ENCODE peak calls at places on chromosomes 16 and 17, in seven cellular contexts. One of them, this sample, is unnamed. For H3K4me1 and H3K9me3, the result is how much of the 10 kb centered on the place peaks cover.

GRCh38 chr17:55769625-55770000 is 18.8 kb downstream of the PCTP start:
- DNase-seq in H1: no peak
- DNase-seq in mesenchymal stem cell: peak
- DNase-seq in effector memory CD4-positive, alpha-beta T cell: no peak
- DNase-seq in IMR-90: peak
- DNase-seq in astrocyte: peak
- DNase-seq in ascending aorta: peak
- DNase-seq in this sample: no peak

GRCh38 chr17:65022751-65023421 is 33.7 kb downstream of the GNA13 start:
- DNase-seq in H1: no peak
- DNase-seq in mesenchymal stem cell: peak
- DNase-seq in effector memory CD4-positive, alpha-beta T cell: no peak
- DNase-seq in IMR-90: peak
- DNase-seq in astrocyte: peak
- DNase-seq in ascending aorta: no peak
- DNase-seq in this sample: no peak

GRCh38 chr16:4859190-4859899 is 12.1 kb downstream of the UBN1 start:
- DNase-seq in H1: no peak
- DNase-seq in mesenchymal stem cell: no peak
- DNase-seq in effector memory CD4-positive, alpha-beta T cell: no peak
- DNase-seq in IMR-90: no peak
- DNase-seq in astrocyte: peak
- DNase-seq in ascending aorta: no peak
- DNase-seq in this sample: no peak

GRCh38 chr16:68737730-68738590 is 868 bp downstream of the CDH1 start:
- DNase-seq in H1: peak
- DNase-seq in mesenchymal stem cell: no peak
- DNase-seq in effector memory CD4-positive, alpha-beta T cell: no peak
- DNase-seq in IMR-90: no peak
- DNase-seq in astrocyte: no peak
- DNase-seq in ascending aorta: no peak
- DNase-seq in this sample: no peak

GRCh38 chr17:31096106-31096436 is 1.3 kb downstream of the NF1 start:
- DNase-seq in H1: no peak
- DNase-seq in mesenchymal stem cell: no peak
- DNase-seq in effector memory CD4-positive, alpha-beta T cell: no peak
- DNase-seq in IMR-90: no peak
- DNase-seq in astrocyte: no peak
- DNase-seq in ascending aorta: no peak
- DNase-seq in this sample: no peak

GRCh38 chr16:57648590-57649442 is 19.3 kb upstream of the ADGRG3 start:
- DNase-seq in H1: peak
- DNase-seq in mesenchymal stem cell: peak
- DNase-seq in effector memory CD4-positive, alpha-beta T cell: peak
- DNase-seq in IMR-90: peak
- DNase-seq in astrocyte: no peak
- DNase-seq in ascending aorta: peak
- DNase-seq in this sample: peak

GRCh38 chr17:80080081-80080480 is 21.3 kb upstream of the GAA start:
- DNase-seq in H1: no peak
- DNase-seq in mesenchymal stem cell: no peak
- DNase-seq in effector memory CD4-positive, alpha-beta T cell: no peak
- DNase-seq in IMR-90: peak
- DNase-seq in astrocyte: peak
- DNase-seq in ascending aorta: no peak
- DNase-seq in this sample: no peak

GRCh38 chr17:77801545-77802332 is 156.8 kb upstream of the TNRC6C start:
- DNase-seq in H1: no peak
- DNase-seq in mesenchymal stem cell: no peak
- DNase-seq in effector memory CD4-positive, alpha-beta T cell: no peak
- DNase-seq in IMR-90: no peak
- DNase-seq in astrocyte: no peak
- DNase-seq in ascending aorta: no peak
- DNase-seq in this sample: peak

GRCh38 chr17:81391268-81391963 is 3.8 kb upstream of the BAHCC1 start:
- DNase-seq in H1: peak
- DNase-seq in mesenchymal stem cell: no peak
- DNase-seq in effector memory CD4-positive, alpha-beta T cell: no peak
- DNase-seq in IMR-90: no peak
- DNase-seq in astrocyte: no peak
- DNase-seq in ascending aorta: no peak
- DNase-seq in this sample: no peak

GRCh38 chr16:57092786-57093301 is 461 bp downstream of the CPNE2 start:
- DNase-seq in H1: peak
- DNase-seq in mesenchymal stem cell: peak
- DNase-seq in effector memory CD4-positive, alpha-beta T cell: peak
- DNase-seq in IMR-90: no peak
- DNase-seq in astrocyte: no peak
- DNase-seq in ascending aorta: peak
- DNase-seq in this sample: peak

DNA sequence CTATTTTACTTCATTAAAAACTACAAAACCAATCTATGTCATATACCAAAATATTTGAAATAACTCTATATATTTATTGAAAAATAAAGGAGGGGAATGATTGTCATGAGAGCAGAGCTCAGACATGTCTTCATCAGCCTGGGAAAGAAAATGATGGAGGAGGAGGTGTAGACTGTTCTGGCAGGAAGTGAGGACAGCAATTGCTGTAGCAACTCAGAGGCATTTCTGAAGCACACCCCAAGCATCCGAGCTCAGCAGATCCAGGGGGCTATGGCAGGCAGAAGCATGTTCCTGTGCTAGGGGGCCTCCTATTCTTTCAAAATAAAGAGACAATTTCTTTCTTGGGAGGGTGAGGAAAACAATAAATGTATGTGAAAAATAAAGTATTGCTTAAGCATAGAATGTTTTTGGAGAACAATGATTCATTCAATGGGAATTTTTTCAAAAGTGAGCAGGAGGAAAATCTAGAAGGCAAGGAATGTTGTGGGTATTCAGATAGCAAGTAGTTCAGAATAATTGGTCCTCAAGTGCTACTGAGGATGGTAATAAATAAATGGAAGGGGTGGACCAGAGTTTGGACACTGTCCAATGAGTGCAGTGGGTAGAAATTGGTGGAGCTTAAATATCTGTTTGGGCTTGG is 383.4 kb downstream of the CDH11 start:
- DNase-seq in H1: no peak
- DNase-seq in mesenchymal stem cell: peak
- DNase-seq in effector memory CD4-positive, alpha-beta T cell: no peak
- DNase-seq in IMR-90: peak
- DNase-seq in astrocyte: peak
- DNase-seq in ascending aorta: no peak
- DNase-seq in this sample: no peak
- H3K4me1 ChIP-seq in H1: under half
- H3K4me1 ChIP-seq in mesenchymal stem cell: under half
- H3K4me1 ChIP-seq in effector memory CD4-positive, alpha-beta T cell: under half
- H3K4me1 ChIP-seq in IMR-90: under half
- H3K4me1 ChIP-seq in astrocyte: under half
- H3K4me1 ChIP-seq in ascending aorta: under half
- H3K4me1 ChIP-seq in this sample: under half

DNA sequence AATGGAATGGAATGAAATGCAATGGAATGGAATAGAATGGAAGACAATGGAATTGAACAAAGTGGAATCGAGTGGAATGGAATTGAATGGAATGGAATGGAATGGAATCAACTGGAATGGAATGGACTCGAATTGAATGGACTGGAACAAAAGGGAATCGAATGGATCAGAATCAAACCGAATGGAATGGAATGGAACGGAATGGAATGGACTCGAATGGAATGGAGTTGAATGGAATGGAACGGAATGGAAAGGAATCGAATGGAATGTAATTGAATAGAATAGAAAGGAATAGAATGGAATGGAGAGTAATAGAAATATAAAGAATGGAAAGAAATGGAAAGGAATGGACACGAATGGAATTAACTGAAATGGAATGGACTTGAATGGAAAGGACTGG is 475.2 kb upstream of the WSB1 start:
- DNase-seq in H1: no peak
- DNase-seq in mesenchymal stem cell: peak
- DNase-seq in effector memory CD4-positive, alpha-beta T cell: no peak
- DNase-seq in IMR-90: peak
- DNase-seq in astrocyte: peak
- DNase-seq in ascending aorta: no peak
- DNase-seq in this sample: no peak
- H3K9me3 ChIP-seq in H1: under half
- H3K9me3 ChIP-seq in mesenchymal stem cell: half or more
- H3K9me3 ChIP-seq in effector memory CD4-positive, alpha-beta T cell: under half
- H3K9me3 ChIP-seq in IMR-90: under half
- H3K9me3 ChIP-seq in astrocyte: half or more
- H3K9me3 ChIP-seq in ascending aorta: under half
- H3K9me3 ChIP-seq in this sample: under half

GRCh38 chr17:57459286-57459915 is 203.1 kb downstream of the MSI2 start:
- DNase-seq in H1: no peak
- DNase-seq in mesenchymal stem cell: peak
- DNase-seq in effector memory CD4-positive, alpha-beta T cell: no peak
- DNase-seq in IMR-90: peak
- DNase-seq in astrocyte: peak
- DNase-seq in ascending aorta: no peak
- DNase-seq in this sample: no peak
- H3K27ac ChIP-seq in H1: no peak
- H3K27ac ChIP-seq in mesenchymal stem cell: no peak
- H3K27ac ChIP-seq in effector memory CD4-positive, alpha-beta T cell: no peak
- H3K27ac ChIP-seq in IMR-90: no peak
- H3K27ac ChIP-seq in astrocyte: peak
- H3K27ac ChIP-seq in ascending aorta: no peak
- H3K27ac ChIP-seq in this sample: no peak

DNA sequence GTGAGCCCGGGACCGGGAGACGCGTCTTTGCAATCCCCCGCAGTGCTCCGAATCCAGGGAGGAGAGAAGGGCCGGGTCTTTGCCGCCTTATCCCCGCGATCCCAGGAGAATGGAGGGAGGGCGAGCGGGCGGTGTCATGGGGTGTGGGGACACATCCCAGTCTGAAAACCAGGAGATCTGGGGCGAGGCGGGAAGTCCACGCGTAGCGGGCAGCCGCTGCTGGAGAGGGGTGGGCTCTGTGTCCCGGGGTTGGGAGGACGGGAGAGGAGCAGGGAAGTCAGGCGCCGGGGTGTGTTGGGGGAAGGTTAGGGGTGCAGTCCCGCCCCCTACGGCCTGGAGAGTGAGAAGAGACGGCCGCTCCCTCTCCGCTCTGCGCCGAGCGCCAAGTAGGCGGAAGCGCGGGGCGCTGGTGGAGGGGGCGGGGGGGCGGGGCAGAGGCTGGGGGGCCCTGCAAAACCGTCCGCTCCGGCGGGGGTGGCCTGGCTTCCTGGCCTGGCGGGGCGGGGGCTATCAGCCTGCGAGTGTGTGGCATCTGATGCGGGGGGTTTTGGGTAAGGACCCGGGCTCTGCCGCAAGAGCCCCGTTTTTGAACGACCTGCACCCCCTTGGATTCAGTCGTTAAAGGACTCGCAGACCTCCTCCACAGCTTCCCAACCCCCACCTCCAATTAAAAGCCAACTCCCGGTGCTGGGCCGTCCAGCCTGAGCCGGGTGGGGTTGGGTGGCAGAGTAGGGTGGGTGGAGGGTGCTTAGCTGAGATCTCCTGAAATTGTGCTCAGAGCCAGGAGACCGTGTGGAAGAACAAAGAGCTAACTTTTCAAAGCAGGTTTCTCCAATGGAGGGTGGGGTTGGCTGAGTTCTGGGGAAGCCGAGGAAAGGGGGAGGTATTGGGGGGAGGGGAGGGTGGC is 654 bp downstream of the LASP1 start:
- DNase-seq in H1: peak
- DNase-seq in mesenchymal stem cell: peak
- DNase-seq in effector memory CD4-positive, alpha-beta T cell: peak
- DNase-seq in IMR-90: peak
- DNase-seq in astrocyte: no peak
- DNase-seq in ascending aorta: peak
- DNase-seq in this sample: peak
- H3K4me1 ChIP-seq in H1: under half
- H3K4me1 ChIP-seq in mesenchymal stem cell: under half
- H3K4me1 ChIP-seq in effector memory CD4-positive, alpha-beta T cell: under half
- H3K4me1 ChIP-seq in IMR-90: under half
- H3K4me1 ChIP-seq in astrocyte: half or more
- H3K4me1 ChIP-seq in ascending aorta: under half
- H3K4me1 ChIP-seq in this sample: half or more

GRCh38 chr16:1535391-1536291 is 2.2 kb downstream of the TMEM204 start:
- DNase-seq in H1: no peak
- DNase-seq in mesenchymal stem cell: no peak
- DNase-seq in effector memory CD4-positive, alpha-beta T cell: no peak
- DNase-seq in IMR-90: no peak
- DNase-seq in astrocyte: no peak
- DNase-seq in ascending aorta: no peak
- DNase-seq in this sample: no peak

GRCh38 chr16:1537763-1538289 is 4.4 kb downstream of the TMEM204 start:
- DNase-seq in H1: no peak
- DNase-seq in mesenchymal stem cell: no peak
- DNase-seq in effector memory CD4-positive, alpha-beta T cell: no peak
- DNase-seq in IMR-90: no peak
- DNase-seq in astrocyte: no peak
- DNase-seq in ascending aorta: no peak
- DNase-seq in this sample: peak

GRCh38 chr16:1537138-1537577 is 3.7 kb downstream of the TMEM204 start:
- DNase-seq in H1: no peak
- DNase-seq in mesenchymal stem cell: no peak
- DNase-seq in effector memory CD4-positive, alpha-beta T cell: no peak
- DNase-seq in IMR-90: no peak
- DNase-seq in astrocyte: no peak
- DNase-seq in ascending aorta: no peak
- DNase-seq in this sample: no peak

GRCh38 chr16:1534021-1535020 is 855 bp downstream of the TMEM204 start:
- DNase-seq in H1: no peak
- DNase-seq in mesenchymal stem cell: no peak
- DNase-seq in effector memory CD4-positive, alpha-beta T cell: no peak
- DNase-seq in IMR-90: peak
- DNase-seq in astrocyte: no peak
- DNase-seq in ascending aorta: no peak
- DNase-seq in this sample: no peak

DNA sequence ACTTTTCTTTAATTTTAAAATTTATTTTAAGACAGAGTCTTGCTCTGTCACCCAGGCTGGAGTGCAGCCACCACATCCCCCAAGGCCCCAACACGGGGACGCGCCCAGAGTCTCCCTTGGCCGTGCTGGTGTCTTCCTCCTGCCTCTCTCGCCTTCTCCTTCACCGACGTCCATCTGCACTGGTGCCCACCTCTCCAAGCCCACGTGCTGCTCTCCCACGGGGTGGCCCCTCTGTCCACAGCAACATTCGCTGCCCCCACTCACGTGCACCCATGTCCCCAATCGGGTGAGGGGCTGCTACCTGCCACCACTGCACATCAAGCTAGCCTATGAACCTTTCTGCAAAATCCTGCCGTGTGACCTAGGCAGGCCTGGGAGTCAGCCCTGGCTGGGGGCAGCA is 3.1 kb downstream of the TMEM204 start:
- DNase-seq in H1: no peak
- DNase-seq in mesenchymal stem cell: no peak
- DNase-seq in effector memory CD4-positive, alpha-beta T cell: no peak
- DNase-seq in IMR-90: no peak
- DNase-seq in astrocyte: no peak
- DNase-seq in ascending aorta: no peak
- DNase-seq in this sample: no peak
- H3K9me3 ChIP-seq in H1: under half
- H3K9me3 ChIP-seq in mesenchymal stem cell: under half
- H3K9me3 ChIP-seq in effector memory CD4-positive, alpha-beta T cell: under half
- H3K9me3 ChIP-seq in IMR-90: under half
- H3K9me3 ChIP-seq in astrocyte: under half
- H3K9me3 ChIP-seq in ascending aorta: under half
- H3K9me3 ChIP-seq in this sample: under half

This sample was measured in CD8-positive, alpha-beta T cell.